ENCODE peak calls at places on chromosomes 13 and 19, in eight cellular contexts. L is right lobe of liver; J is T-helper 9 cell; A is NCI-H2029; E is CD4-positive, alpha-beta T cell; M is stimulated activated CD8-positive, alpha-beta memory T cell treated with anti-CD3 and anti-CD28 coated beads, Interleukin-2, amount 100 ng/mL, for 48 hours; C is GM12891; O is transverse colon. K is an unnamed sample.

GRCh38 chr13:51841732-51842131 is 3.2 kb downstream of the TMEM272 start:
- DNase-seq in M (no peak), O (no peak), E (no peak), L (no peak), J (no peak), C (no peak), A (no peak), K (no peak)

GRCh38 chr19:3343619-3344502 is 22.5 kb upstream of the NFIC start:
- DNase-seq in C (peak; percentile 59), O (peak; percentile 74), J (no peak), E (peak; percentile 26), L (peak; percentile 94), M (no peak), A (peak; percentile 73), K (peak; percentile 22)

GRCh38 chr13:114131581-114132418 is 623 bp downstream of the RASA3 start:
- DNase-seq in C (no peak), L (peak; percentile 62), M (no peak), J (no peak), E (peak; percentile 33), O (no peak), A (no peak), K (peak; percentile 45)

GRCh38 chr19:10805758-10806247 is 30.2 kb downstream of the TMED1 start:
- DNase-seq in C (no peak), J (no peak), O (no peak), M (no peak), A (no peak), L (no peak), E (no peak), K (no peak)

GRCh38 chr13:23730251-23730650 is 158.9 kb downstream of the MIPEP start:
- DNase-seq in A (no peak), O (no peak), J (no peak), L (no peak), M (no peak), C (no peak), E (no peak), K (no peak)

GRCh38 chr13:99605417-99606321 is 104.4 kb downstream of the TM9SF2 start:
- DNase-seq in L (peak; percentile 89), O (peak; percentile 75), E (peak; percentile 24), A (no peak), J (peak; percentile 33), C (peak; percentile 35), M (peak; percentile 12), K (peak; percentile 64)

GRCh38 chr19:1266818-1267440 is 2.2 kb upstream of the CIRBP start:
- DNase-seq in J (peak; percentile 72), M (peak; percentile 67), A (peak; percentile 12), C (no peak), L (peak; percentile 80), E (no peak), O (peak; percentile 82), K (peak; percentile 50)

GRCh38 chr19:12647490-12648071 is 19.0 kb downstream of the MAN2B1 start:
- DNase-seq in C (no peak), O (peak; percentile 83), M (peak; percentile 38), L (peak; percentile 74), J (no peak), E (no peak), A (peak; percentile 76), K (no peak)

GRCh38 chr19:34512254-34512796 is 30.8 kb downstream of the WTIP start:
- DNase-seq in A (no peak), J (no peak), M (no peak), L (no peak), E (no peak), C (no peak), O (no peak), K (no peak)

GRCh38 chr19:44740351-44740824 is 8.1 kb upstream of the BCL3 start:
- DNase-seq in M (no peak), A (no peak), L (no peak), C (no peak), E (no peak), J (no peak), O (no peak), K (no peak)

GRCh38 chr19:27776020-27776419 is 1436.9 kb downstream of the UQCRFS1 start:
- DNase-seq in A (no peak), L (no peak), O (no peak), C (no peak), E (no peak), M (no peak), J (no peak), K (no peak)

K was measured in NCI-H345.